ENCODE peak calls at places on chromosomes 13 and 19, in six cellular contexts. P is esophagus squamous epithelium, B is HCT116, N is adrenal gland, Y is stomach, W is testis. O is an unnamed sample.

GRCh38 chr19:42360787-42361544 is 29.1 kb downstream of the CNFN start:
- DNase-seq in P (no peak), B (no peak), N (no peak), Y (no peak), W (no peak), O (no peak)

GRCh38 chr13:48535791-48536190 is 2.9 kb upstream of the RCBTB2 start:
- DNase-seq in P (no peak), B (no peak), N (no peak), Y (no peak), W (no peak), O (no peak)

GRCh38 chr13:71785361-71785760 is 81.6 kb downstream of the DACH1 start:
- DNase-seq in P (no peak), B (no peak), N (no peak), Y (no peak), W (no peak), O (no peak)

GRCh38 chr13:84972907-84973306 is 826.3 kb downstream of the SLITRK6 start:
- DNase-seq in P (no peak), B (no peak), N (no peak), Y (no peak), W (no peak), O (no peak)

GRCh38 chr13:19658192-19658591 is 24.7 kb downstream of the MPHOSPH8 start:
- DNase-seq in P (no peak), B (no peak), N (no peak), Y (no peak), W (no peak), O (no peak)

GRCh38 chr19:41064974-41065569 is 23.2 kb upstream of the CYP2A13 start:
- DNase-seq in P (no peak), B (peak), N (no peak), Y (no peak), W (peak), O (peak)

GRCh38 chr19:7337380-7338194 is 11.2 kb upstream of the ARHGEF18 start:
- DNase-seq in P (no peak), B (no peak), N (no peak), Y (no peak), W (no peak), O (no peak)

GRCh38 chr13:110575322-110576069 is 14.0 kb upstream of the RAB20 start:
- DNase-seq in P (no peak), B (no peak), N (peak), Y (peak), W (peak), O (peak)

GRCh38 chr19:844300-844971 is 3.6 kb downstream of the PRTN3 start:
- DNase-seq in P (no peak), B (no peak), N (no peak), Y (no peak), W (no peak), O (no peak)

GRCh38 chr19:46076951-46077814 is 36.4 kb upstream of the IGFL4 start:
- DNase-seq in P (no peak), B (peak), N (peak), Y (peak), W (peak), O (peak)

GRCh38 chr19:46970815-46971214 is 48.8 kb upstream of the NPAS1 start:
- DNase-seq in P (no peak), B (peak), N (no peak), Y (no peak), W (no peak), O (no peak)

GRCh38 chr13:36907801-36908200 is 12.2 kb downstream of the SMAD9 start:
- DNase-seq in P (no peak), B (no peak), N (no peak), Y (no peak), W (no peak), O (no peak)

GRCh38 chr19:17777840-17778620 is 16.9 kb upstream of the B3GNT3 start:
- DNase-seq in P (no peak), B (peak), N (peak), Y (peak), W (peak), O (no peak)

GRCh38 chr13:37074703-37075102 is 15.2 kb upstream of the SUPT20H start:
- DNase-seq in P (no peak), B (peak), N (no peak), Y (no peak), W (no peak), O (peak)

GRCh38 chr19:4012092-4012974 is 4.8 kb downstream of the PIAS4 start:
- DNase-seq in P (no peak), B (no peak), N (no peak), Y (peak), W (no peak), O (no peak)

GRCh38 chr19:22609630-22610029 is 24.5 kb upstream of the ZNF492 start:
- DNase-seq in P (no peak), B (no peak), N (no peak), Y (no peak), W (peak), O (no peak)

GRCh38 chr19:35059006-35059798 is 17.7 kb downstream of the HPN start:
- DNase-seq in P (no peak), B (no peak), N (no peak), Y (no peak), W (no peak), O (no peak)

GRCh38 chr19:45488708-45489107 is 8.1 kb downstream of the RTN2 start:
- DNase-seq in P (no peak), B (no peak), N (no peak), Y (no peak), W (no peak), O (no peak)

GRCh38 chr19:11563530-11563929 is 4.5 kb upstream of the ELOF1 start:
- DNase-seq in P (no peak), B (no peak), N (no peak), Y (no peak), W (no peak), O (peak)
- TF ChIP-seq POLR2A in P (no peak), B (no peak), N (no peak), Y (no peak), W (no peak), O (peak)

DNA sequence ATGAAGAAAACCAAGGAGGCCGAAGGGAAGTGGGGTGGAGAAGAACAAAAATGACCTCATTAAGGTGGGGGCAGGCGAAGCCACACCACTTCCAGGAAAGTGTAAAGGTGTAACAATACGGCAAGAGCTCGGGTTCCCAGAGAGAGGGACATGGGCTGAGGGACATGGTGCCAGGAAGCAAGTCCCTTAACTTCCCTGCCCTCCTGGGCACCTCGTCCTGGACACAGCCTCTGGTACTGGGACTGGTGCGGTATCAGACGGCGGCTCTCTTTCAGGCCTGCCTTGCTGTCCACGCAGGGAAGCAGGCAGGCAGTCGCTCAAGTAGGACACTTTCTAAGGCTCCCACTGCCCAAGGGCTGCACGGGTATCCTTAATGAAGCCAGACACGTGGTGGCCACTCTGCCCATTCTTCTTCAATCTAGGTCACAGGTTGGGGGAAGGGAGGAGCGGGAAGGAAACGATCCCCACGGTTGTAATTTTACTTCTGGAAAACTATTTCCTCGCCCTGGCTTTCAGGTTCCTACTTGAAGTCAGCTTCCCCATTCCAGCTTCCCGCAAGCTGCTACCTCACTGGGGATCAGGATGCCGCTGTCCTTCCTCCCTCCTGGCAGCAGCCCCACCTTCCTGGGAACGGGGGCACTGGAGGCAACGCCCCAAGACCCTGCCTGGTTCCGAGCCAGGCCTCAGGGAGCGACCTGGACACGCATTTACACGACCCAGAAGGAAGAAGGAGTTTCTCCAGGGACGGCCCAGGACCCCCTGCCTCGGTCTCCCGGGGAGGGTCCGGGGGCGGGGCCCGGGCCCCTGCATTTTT is 1.2 kb downstream of the AP3D1 start:
- DNase-seq in P (no peak), B (no peak), N (peak), Y (no peak), W (peak), O (no peak)
- TF ChIP-seq POLR2A in P (no peak), B (no peak), N (no peak), Y (no peak), W (no peak), O (no peak)

GRCh38 chr19:5150902-5151741 is 182.2 kb downstream of the KDM4B start:
- DNase-seq in P (no peak), B (no peak), N (no peak), Y (no peak), W (no peak), O (no peak)

GRCh38 chr19:5152767-5153532 is 184.0 kb downstream of the KDM4B start:
- DNase-seq in P (no peak), B (no peak), N (no peak), Y (no peak), W (no peak), O (no peak)

GRCh38 chr19:5150331-5150901 is 181.5 kb downstream of the KDM4B start:
- DNase-seq in P (no peak), B (no peak), N (no peak), Y (no peak), W (no peak), O (no peak)

GRCh38 chr19:5153601-5154128 is 184.8 kb downstream of the KDM4B start:
- DNase-seq in P (no peak), B (no peak), N (no peak), Y (no peak), W (no peak), O (no peak)

GRCh38 chr19:5152013-5152763 is 183.3 kb downstream of the KDM4B start:
- DNase-seq in P (no peak), B (no peak), N (no peak), Y (no peak), W (no peak), O (no peak)
- TF ChIP-seq POLR2A in P (no peak), B (no peak), N (no peak), Y (no peak), W (no peak), O (no peak)

GRCh38 chr13:41465215-41465907 is 8.0 kb downstream of the RGCC start:
- DNase-seq in P (peak), B (no peak), N (peak), Y (peak), W (peak), O (peak)
- TF ChIP-seq POLR2A in P (peak), B (no peak), N (no peak), Y (no peak), W (no peak), O (no peak)

GRCh38 chr19:13103961-13104847 is 1.5 kb upstream of the LYL1 start:
- DNase-seq in P (peak), B (no peak), N (peak), Y (peak), W (peak), O (peak)
- TF ChIP-seq POLR2A in P (no peak), B (no peak), N (no peak), Y (no peak), W (no peak), O (peak)

GRCh38 chr19:36114763-36115452 is at the start of gene POLR2I:
- DNase-seq in P (peak), B (peak), N (peak), Y (peak), W (peak), O (peak)
- TF ChIP-seq POLR2A in P (peak), B (peak), N (no peak), Y (no peak), W (no peak), O (peak)

GRCh38 chr19:10403137-10404021 is at the start of gene CDC37:
- DNase-seq in P (peak), B (peak), N (peak), Y (peak), W (peak), O (peak)
- TF ChIP-seq POLR2A in P (peak), B (peak), N (peak), Y (no peak), W (no peak), O (peak)

GRCh38 chr19:50658438-50659317 is 9.4 kb downstream of the C19orf81 start:
- DNase-seq in P (no peak), B (peak), N (peak), Y (peak), W (peak), O (peak)
- TF ChIP-seq POLR2A in P (peak), B (peak), N (peak), Y (no peak), W (no peak), O (peak)

O was measured in erythroblast.